ENCODE peak calls at places on chromosomes 5 and 9, in six cellular contexts. J is SJSA1; N is choroid plexus epithelial cell; D is NCI-H524; A is stimulated activated effector memory CD8-positive, alpha-beta T cell treated with anti-CD3 and anti-CD28 coated beads, Interleukin-12 subunit alpha, Interleukin-12 subunit beta, amount 100 ng/mL, for 72 hours; I is amniotic epithelial cell. S is an unnamed sample.

GRCh38 chr9:72586388-72587160 is 65.2 kb downstream of the TMC1 start:
- DNase-seq in J (no peak), N (peak), D (no peak), A (no peak), I (peak), S (no peak)

GRCh38 chr9:81146684-81147337 is 542.5 kb downstream of the TLE1 start:
- DNase-seq in J (peak), N (peak), D (no peak), A (no peak), I (peak), S (no peak)

GRCh38 chr5:60929024-60929423 is 15.8 kb downstream of the ERCC8 start:
- DNase-seq in J (no peak), N (peak), D (no peak), A (no peak), I (peak), S (no peak)

GRCh38 chr9:136754626-136755284 is 3.3 kb downstream of the LCN8 start:
- DNase-seq in J (no peak), N (no peak), D (no peak), A (no peak), I (no peak), S (no peak)

GRCh38 chr9:134366223-134367031 is 40.2 kb downstream of the RXRA start:
- DNase-seq in J (peak), N (peak), D (peak), A (no peak), I (peak), S (no peak)

GRCh38 chr9:78035369-78035993 is 3.9 kb upstream of the GNAQ start:
- DNase-seq in J (peak), N (peak), D (peak), A (peak), I (peak), S (no peak)

GRCh38 chr5:144698454-144698853 is 527.8 kb downstream of the KCTD16 start:
- DNase-seq in J (peak), N (peak), D (no peak), A (no peak), I (peak), S (no peak)

GRCh38 chr5:87190687-87191086 is 77.0 kb upstream of the RASA1 start:
- DNase-seq in J (no peak), N (no peak), D (no peak), A (no peak), I (no peak), S (no peak)

GRCh38 chr9:125746774-125747052 is 460 bp upstream of the PBX3 start:
- DNase-seq in J (no peak), N (no peak), D (no peak), A (no peak), I (no peak), S (no peak)

GRCh38 chr5:59506285-59506877 is 387.1 kb downstream of the PDE4D start:
- DNase-seq in J (no peak), N (peak), D (peak), A (no peak), I (peak), S (no peak)

GRCh38 chr5:127813633-127814171 is 110.5 kb downstream of the CCDC192 start:
- DNase-seq in J (peak), N (peak), D (no peak), A (no peak), I (peak), S (no peak)

GRCh38 chr5:5497132-5497748 is 74.8 kb downstream of the ICE1 start:
- DNase-seq in J (peak), N (peak), D (peak), A (no peak), I (peak), S (no peak)

GRCh38 chr9:100409176-100409556 is 17.8 kb upstream of the MSANTD3 start:
- DNase-seq in J (no peak), N (no peak), D (no peak), A (no peak), I (no peak), S (no peak)

GRCh38 chr5:151570058-151570457 is 21.1 kb downstream of the FAT2 start:
- DNase-seq in J (no peak), N (no peak), D (no peak), A (no peak), I (no peak), S (no peak)

GRCh38 chr5:88889165-88890069 is 6.4 kb upstream of the MEF2C start:
- DNase-seq in J (peak), N (peak), D (peak), A (no peak), I (no peak), S (no peak)

GRCh38 chr9:132042324-132042723 is 37.3 kb downstream of the MED27 start:
- DNase-seq in J (peak), N (peak), D (peak), A (no peak), I (peak), S (no peak)

GRCh38 chr5:394671-395155 is 48.3 kb upstream of the EXOC3 start:
- DNase-seq in J (no peak), N (no peak), D (no peak), A (no peak), I (no peak), S (peak)

GRCh38 chr5:107436276-107436675 is 234.5 kb downstream of the EFNA5 start:
- DNase-seq in J (no peak), N (no peak), D (no peak), A (no peak), I (no peak), S (no peak)

GRCh38 chr5:153623906-153624765 is 133.7 kb downstream of the GRIA1 start:
- DNase-seq in J (no peak), N (no peak), D (no peak), A (no peak), I (peak), S (no peak)

S was measured in vagina.